ENCODE peak calls at places on chromosomes 11 and 22, in five cellular contexts. I is hepatocyte, Q is colonic mucosa, A is cardiac fibroblast, P is SJCRH30. H is an unnamed sample.

GRCh38 chr11:104127828-104128227 is 36.1 kb downstream of the PDGFD start:
- DNase-seq in I (no peak), Q (no peak), A (peak; percentile 58), P (no peak), H (peak; percentile 93)

GRCh38 chr22:30992565-30992964 is 23.5 kb downstream of the TUG1 start:
- DNase-seq in I (no peak), Q (no peak), A (no peak), P (no peak), H (no peak)

GRCh38 chr11:75560644-75561043 is 1.4 kb upstream of the SERPINH1 start:
- DNase-seq in I (no peak), Q (no peak), A (peak; percentile 52), P (no peak), H (peak; percentile 65)

GRCh38 chr11:9153651-9154050 is 62.3 kb upstream of the SCUBE2 start:
- DNase-seq in I (no peak), Q (no peak), A (no peak), P (no peak), H (no peak)

GRCh38 chr11:7999795-8000194 is 12.7 kb downstream of the EIF3F start:
- DNase-seq in I (no peak), Q (no peak), A (no peak), P (no peak), H (no peak)

GRCh38 chr22:23137905-23138520 is 3.8 kb downstream of the RSPH14 start:
- DNase-seq in I (no peak), Q (no peak), A (peak; percentile 38), P (no peak), H (peak; percentile 15)

GRCh38 chr11:13881176-13881680 is 81.3 kb upstream of the SPON1 start:
- DNase-seq in I (no peak), Q (no peak), A (no peak), P (no peak), H (no peak)

GRCh38 chr11:94130589-94131362 is 2.1 kb downstream of the PANX1 start:
- DNase-seq in I (peak; percentile 49), Q (no peak), A (peak; percentile 95), P (no peak), H (peak; percentile 96)

GRCh38 chr11:100687630-100688395 is 725 bp downstream of the ARHGAP42 start:
- DNase-seq in I (peak; percentile 84), Q (peak; percentile 71), A (peak; percentile 93), P (peak; percentile 70), H (peak; percentile 87)

GRCh38 chr22:44336962-44337657 is 24.4 kb upstream of the SHISAL1 start:
- DNase-seq in I (no peak), Q (no peak), A (no peak), P (no peak), H (no peak)

GRCh38 chr11:57711414-57712255 is at the start of gene MED19:
- DNase-seq in I (peak; percentile 95), Q (peak; percentile 90), A (peak; percentile 77), P (peak; percentile 71), H (peak; percentile 71)

GRCh38 chr11:78161346-78161745 is 21.9 kb upstream of the ALG8 start:
- DNase-seq in I (no peak), Q (no peak), A (no peak), P (no peak), H (no peak)

GRCh38 chr11:45847908-45848316 is 637 bp downstream of the CRY2 start:
- DNase-seq in I (peak; percentile 83), Q (peak; percentile 50), A (peak; percentile 62), P (peak; percentile 59), H (peak; percentile 57)

GRCh38 chr11:17572791-17573460 is 25.9 kb downstream of the OTOG start:
- DNase-seq in I (no peak), Q (peak; percentile 16), A (no peak), P (no peak), H (no peak)

GRCh38 chr22:40203568-40203967 is 25.8 kb downstream of the TNRC6B start:
- DNase-seq in I (no peak), Q (no peak), A (peak; percentile 43), P (peak; percentile 3), H (no peak)

GRCh38 chr11:64181506-64182411 is 4.2 kb upstream of the STIP1 start:
- DNase-seq in I (peak; percentile 95), Q (peak; percentile 94), A (peak; percentile 93), P (peak; percentile 92), H (peak; percentile 92)

GRCh38 chr11:60208146-60208895 is 25.4 kb upstream of the MS4A6A start:
- DNase-seq in I (no peak), Q (no peak), A (no peak), P (no peak), H (no peak)

GRCh38 chr22:39238966-39239510 is 5.7 kb downstream of the PDGFB start:
- DNase-seq in I (no peak), Q (no peak), A (no peak), P (no peak), H (no peak)

GRCh38 chr22:24952837-24953293 is 349 bp downstream of the KIAA1671 start:
- DNase-seq in I (peak; percentile 78), Q (peak; percentile 59), A (peak; percentile 61), P (no peak), H (peak; percentile 28)

GRCh38 chr11:36577859-36578258 is 10.1 kb downstream of the RAG1 start:
- DNase-seq in I (no peak), Q (no peak), A (no peak), P (peak; percentile 39), H (no peak)

GRCh38 chr22:37428649-37429586 is 1.6 kb upstream of the ELFN2 start:
- DNase-seq in I (peak; percentile 83), Q (peak; percentile 45), A (peak; percentile 53), P (peak; percentile 19), H (peak; percentile 56)

GRCh38 chr11:57402188-57403066 is 12.0 kb upstream of the PRG2 start:
- DNase-seq in I (peak; percentile 29), Q (no peak), A (no peak), P (no peak), H (no peak)

GRCh38 chr11:71947498-71947897 is 18.7 kb downstream of the RNF121 start:
- DNase-seq in I (peak; percentile 62), Q (no peak), A (peak; percentile 24), P (no peak), H (no peak)

GRCh38 chr11:44754876-44755552 is 28.3 kb downstream of the TSPAN18 start:
- DNase-seq in I (no peak), Q (no peak), A (no peak), P (no peak), H (no peak)

GRCh38 chr11:74870485-74870884 is 78.4 kb downstream of the XRRA1 start:
- DNase-seq in I (no peak), Q (no peak), A (peak; percentile 81), P (peak; percentile 26), H (peak; percentile 63)

GRCh38 chr11:2271327-2272240 is 1.2 kb upstream of the ASCL2 start:
- DNase-seq in I (no peak), Q (peak; percentile 15), A (no peak), P (no peak), H (no peak)

GRCh38 chr11:120271672-120272071 is 31.7 kb downstream of the POU2F3 start:
- DNase-seq in I (no peak), Q (no peak), A (no peak), P (no peak), H (no peak)

GRCh38 chr11:12003329-12003728 is 5.1 kb downstream of the DKK3 start:
- DNase-seq in I (no peak), Q (no peak), A (no peak), P (no peak), H (no peak)

GRCh38 chr11:133925756-133926155 is 31.0 kb downstream of the IGSF9B start:
- DNase-seq in I (no peak), Q (no peak), A (no peak), P (no peak), H (no peak)

GRCh38 chr11:86174101-86175046 is 70.2 kb upstream of the EED start:
- DNase-seq in I (peak; percentile 67), Q (no peak), A (peak; percentile 99), P (peak; percentile 97), H (peak; percentile 100)

GRCh38 chr11:17410606-17411379 is 22.3 kb upstream of the KCNJ11 start:
- DNase-seq in I (no peak), Q (peak; percentile 42), A (no peak), P (no peak), H (no peak)

GRCh38 chr11:68549789-68550484 is 89.4 kb downstream of the PPP6R3 start:
- DNase-seq in I (peak; percentile 42), Q (no peak), A (no peak), P (no peak), H (peak; percentile 78)

GRCh38 chr11:83641511-83641910 is 355.3 kb upstream of the CCDC90B start:
- DNase-seq in I (peak; percentile 82), Q (no peak), A (peak; percentile 57), P (no peak), H (peak; percentile 94)

GRCh38 chr11:6320411-6321207 is at the start of gene CAVIN3:
- DNase-seq in I (peak; percentile 84), Q (peak; percentile 77), A (peak; percentile 91), P (no peak), H (peak; percentile 88)

GRCh38 chr11:6321356-6321755 is 1.1 kb upstream of the CAVIN3 start:
- DNase-seq in I (no peak), Q (peak; percentile 32), A (no peak), P (no peak), H (peak; percentile 21)

GRCh38 chr11:6319879-6320410 is 356 bp downstream of the CAVIN3 start:
- DNase-seq in I (peak; percentile 88), Q (peak; percentile 90), A (peak; percentile 96), P (no peak), H (peak; percentile 93)

GRCh38 chr11:6321961-6322362 is 1.7 kb upstream of the CAVIN3 start:
- DNase-seq in I (no peak), Q (no peak), A (peak; percentile 70), P (no peak), H (peak; percentile 78)

GRCh38 chr11:6319001-6319878 is 1.1 kb downstream of the CAVIN3 start:
- DNase-seq in I (peak; percentile 47), Q (no peak), A (peak; percentile 60), P (no peak), H (peak; percentile 32)
- H3K4me3 ChIP-seq in I (peak overlapping the region; percentile 27), Q (peak overlapping the region; percentile 57), A (peak overlapping the region; percentile 59), P (no peak overlapping the region), H (peak overlapping the region; percentile 88)

GRCh38 chr22:36369922-36370781 is 17.6 kb downstream of the MYH9 start:
- DNase-seq in I (peak; percentile 74), Q (peak; percentile 83), A (peak; percentile 74), P (no peak), H (peak; percentile 48)
- H3K4me3 ChIP-seq in I (no peak overlapping the region), Q (no peak overlapping the region), A (no peak overlapping the region), P (no peak overlapping the region), H (no peak overlapping the region)

DNA sequence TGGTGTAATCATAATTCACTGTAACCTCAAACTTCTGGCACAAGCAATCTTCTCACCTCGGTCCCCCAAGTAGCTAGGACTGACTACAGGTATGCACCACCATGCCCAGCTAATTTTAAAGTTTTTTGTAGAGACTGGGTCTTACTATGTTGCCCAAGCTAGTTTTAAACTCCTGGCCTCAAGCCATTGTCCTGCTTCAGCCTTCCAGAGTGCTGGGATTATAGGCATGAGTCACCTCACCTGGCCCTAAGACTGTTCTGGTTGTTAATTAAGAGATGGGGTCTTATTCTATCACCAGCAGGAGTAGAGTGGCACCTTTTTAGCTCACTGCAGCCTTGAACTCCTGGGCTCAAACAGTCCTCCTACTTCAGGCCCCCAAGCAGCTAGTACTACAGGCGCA is 52.0 kb upstream of the DEPDC7 start:
- DNase-seq in I (no peak), Q (no peak), A (no peak), P (no peak), H (no peak)
- H3K4me3 ChIP-seq in I (no peak overlapping the region), Q (no peak overlapping the region), A (no peak overlapping the region), P (no peak overlapping the region), H (no peak overlapping the region)

GRCh38 chr22:46584081-46584903 is 35.9 kb upstream of the GRAMD4 start:
- DNase-seq in I (peak; percentile 19), Q (no peak), A (peak; percentile 29), P (no peak), H (peak; percentile 36)
- H3K4me3 ChIP-seq in I (no peak overlapping the region), Q (no peak overlapping the region), A (no peak overlapping the region), P (no peak overlapping the region), H (no peak overlapping the region)